ENCODE peak calls at places on chromosome 10, in nine cellular contexts. C, D, F, M, T, R, E, W and Z are unnamed samples. For H3K4me1, the result is how much of the 10 kb centered on the place peaks cover.

GRCh38 chr10:33612551-33612950 is 278.1 kb upstream of the NRP1 start:
- DNase-seq in E (no peak), T (peak), D (no peak), R (no peak), W (no peak), C (no peak), F (no peak), M (no peak), Z (no peak)

GRCh38 chr10:119252470-119253151 is 45.2 kb downstream of the GRK5 start:
- DNase-seq in F (no peak), M (no peak), E (no peak), R (no peak), T (no peak), W (peak), D (no peak), C (no peak), Z (no peak)

GRCh38 chr10:33735463-33735862 is 401.0 kb upstream of the NRP1 start:
- DNase-seq in W (no peak), M (no peak), C (peak), R (no peak), D (no peak), F (no peak), T (no peak), E (no peak), Z (no peak)

GRCh38 chr10:65779985-65780384 is 1145.9 kb upstream of the LRRTM3 start:
- DNase-seq in D (no peak), R (no peak), F (no peak), W (no peak), M (no peak), E (no peak), C (no peak), T (no peak), Z (no peak)

GRCh38 chr10:70874061-70874460 is 14.3 kb downstream of the PCBD1 start:
- DNase-seq in T (no peak), W (no peak), R (no peak), D (no peak), C (no peak), F (no peak), E (no peak), M (no peak), Z (no peak)

GRCh38 chr10:114304566-114305421 is 65.7 kb downstream of the VWA2 start:
- DNase-seq in F (peak), D (peak), W (peak), E (peak), C (peak), R (peak), T (no peak), M (peak), Z (peak)

GRCh38 chr10:82377608-82378007 is 502.6 kb downstream of the NRG3 start:
- DNase-seq in R (peak), C (peak), M (peak), F (peak), E (no peak), D (no peak), T (peak), W (no peak), Z (no peak)

GRCh38 chr10:93594518-93594917 is 6.5 kb downstream of the RBP4 start:
- DNase-seq in D (no peak), R (no peak), M (no peak), F (no peak), C (no peak), T (no peak), W (no peak), E (no peak), Z (no peak)

GRCh38 chr10:3537518-3537917 is 247.5 kb downstream of the KLF6 start:
- DNase-seq in R (no peak), F (no peak), M (no peak), C (no peak), T (no peak), W (no peak), D (no peak), E (no peak), Z (no peak)

GRCh38 chr10:98487692-98488091 is 41.0 kb upstream of the HPS1 start:
- DNase-seq in M (no peak), D (no peak), T (no peak), E (no peak), R (no peak), F (no peak), C (no peak), W (no peak), Z (no peak)

GRCh38 chr10:125523347-125523746 is 159.6 kb downstream of the TEX36 start:
- DNase-seq in R (no peak), T (no peak), D (no peak), C (no peak), E (no peak), W (no peak), F (no peak), M (no peak), Z (no peak)

GRCh38 chr10:68137174-68137573 is 27.9 kb downstream of the MYPN start:
- DNase-seq in C (no peak), T (no peak), E (no peak), D (no peak), F (no peak), W (no peak), M (no peak), R (no peak), Z (no peak)
- H3K4me1 ChIP-seq in C (under half), T (under half), E (under half), D (under half), F (under half), W (under half), M (under half), R (under half), Z (half or more)

GRCh38 chr10:79147796-79148451 is 79.2 kb downstream of the ZMIZ1 start:
- DNase-seq in E (no peak), R (no peak), D (no peak), W (no peak), F (no peak), M (no peak), C (no peak), T (no peak), Z (no peak)

GRCh38 chr10:79149345-79149661 is 80.5 kb downstream of the ZMIZ1 start:
- DNase-seq in W (no peak), C (no peak), D (no peak), M (no peak), E (no peak), F (no peak), T (no peak), R (no peak), Z (no peak)

GRCh38 chr10:79150444-79150754 is 81.6 kb downstream of the ZMIZ1 start:
- DNase-seq in R (no peak), M (no peak), E (no peak), T (no peak), D (no peak), F (no peak), C (no peak), W (no peak), Z (no peak)

GRCh38 chr10:79148452-79149344 is 79.9 kb downstream of the ZMIZ1 start:
- DNase-seq in T (no peak), F (peak), R (no peak), D (no peak), E (no peak), W (peak), C (peak), M (peak), Z (peak)

DNA sequence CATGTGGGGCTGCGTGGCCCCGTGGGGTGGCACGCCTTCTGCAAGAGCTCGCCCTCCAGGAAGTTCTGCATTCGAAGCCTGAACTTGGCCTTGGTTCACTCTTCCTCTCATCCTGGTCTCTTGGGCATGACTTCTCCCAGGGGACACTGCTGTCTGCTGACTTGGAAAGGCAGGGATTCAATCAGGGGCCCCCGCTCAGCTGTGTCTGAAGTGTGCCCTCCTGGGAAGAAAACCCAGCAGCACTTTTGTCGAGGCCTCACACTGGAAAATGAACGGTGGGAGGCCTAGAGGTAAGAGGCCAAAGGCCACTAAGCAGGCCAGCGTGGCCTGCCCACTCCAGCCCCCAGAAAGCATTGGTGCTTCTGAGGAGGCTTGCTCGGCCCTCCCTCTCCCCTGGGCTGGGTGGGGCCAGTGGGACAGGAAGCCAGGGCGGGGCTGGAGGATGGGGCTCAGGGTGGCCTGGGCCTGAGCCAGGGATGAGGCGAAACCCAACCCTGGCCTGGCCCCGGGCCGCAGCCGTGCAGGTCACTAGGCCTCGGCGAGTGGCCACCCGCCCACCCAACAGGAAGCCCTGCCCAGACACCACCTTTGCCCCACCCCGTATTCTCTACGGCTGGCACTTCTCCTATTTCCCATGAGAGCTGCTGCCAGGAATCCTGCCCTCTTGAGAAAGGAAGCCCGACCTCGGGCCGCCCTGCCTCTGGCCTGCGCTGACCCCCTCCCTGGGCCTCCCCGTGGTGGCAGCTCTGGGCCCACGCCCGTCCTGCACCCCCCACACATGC is 81.1 kb downstream of the ZMIZ1 start:
- DNase-seq in C (peak), F (peak), D (peak), E (peak), M (peak), R (no peak), W (peak), T (peak), Z (peak)
- H3K4me3 ChIP-seq in C (no peak), F (no peak), D (no peak), E (no peak), M (no peak), R (no peak), W (no peak), T (no peak), Z (peak)

GRCh38 chr10:76968483-76968882 is 669.1 kb downstream of the KCNMA1 start:
- DNase-seq in W (no peak), F (no peak), C (no peak), T (no peak), E (no peak), M (no peak), D (no peak), R (no peak), Z (no peak)
- H3K4me1 ChIP-seq in W (under half), F (under half), C (under half), T (under half), E (under half), M (under half), D (under half), R (under half), Z (under half)

GRCh38 chr10:44308935-44309334 is 76.0 kb downstream of the CXCL12 start:
- DNase-seq in E (no peak), T (no peak), D (no peak), C (no peak), M (no peak), W (no peak), R (no peak), F (no peak), Z (no peak)

GRCh38 chr10:44311563-44311905 is 73.4 kb downstream of the CXCL12 start:
- DNase-seq in R (no peak), T (no peak), M (no peak), C (no peak), W (no peak), E (no peak), F (no peak), D (no peak), Z (no peak)

GRCh38 chr10:44310762-44311562 is 73.9 kb downstream of the CXCL12 start:
- DNase-seq in F (peak), E (peak), W (peak), T (peak), C (peak), R (peak), D (peak), M (peak), Z (peak)

GRCh38 chr10:44312401-44312800 is 72.5 kb downstream of the CXCL12 start:
- DNase-seq in W (no peak), E (no peak), C (no peak), R (no peak), F (no peak), D (no peak), T (no peak), M (no peak), Z (no peak)

GRCh38 chr10:44309939-44310761 is 74.7 kb downstream of the CXCL12 start:
- DNase-seq in R (no peak), F (no peak), T (no peak), W (no peak), E (no peak), D (no peak), M (no peak), C (no peak), Z (no peak)
- H3K4me3 ChIP-seq in R (peak), F (peak), T (no peak), W (no peak), E (no peak), D (no peak), M (peak), C (no peak), Z (peak)